ENCODE peak calls at places on chromosomes 7 and 10, in four cellular contexts. J is psoas muscle, B is OCI-LY7, E is GM13976. F is an unnamed sample.
A peak's percentile ranks its signal among the peaks of the same experiment; 100 is the strongest.

GRCh38 chr7:135856356-135857144 is 107.9 kb upstream of the FAM180A start:
- DNase-seq in J (no peak), B (no peak), E (no peak), F (no peak)

GRCh38 chr10:99368646-99369045 is 39.5 kb downstream of the CNNM1 start:
- DNase-seq in J (no peak), B (no peak), E (no peak), F (no peak)

GRCh38 chr10:73076361-73077183 is 20.1 kb downstream of the P4HA1 start:
- DNase-seq in J (peak; percentile 46), B (peak; percentile 27), E (no peak), F (no peak)

GRCh38 chr7:24378871-24379608 is 95.0 kb downstream of the NPY start:
- DNase-seq in J (no peak), B (no peak), E (no peak), F (no peak)

GRCh38 chr7:44990520-44991023 is 9.4 kb upstream of the CCM2 start:
- DNase-seq in J (no peak), B (no peak), E (no peak), F (no peak)

GRCh38 chr7:31111109-31111451 is 59.0 kb downstream of the ADCYAP1R1 start:
- DNase-seq in J (no peak), B (no peak), E (no peak), F (no peak)

GRCh38 chr10:132198381-132199181 is 11.8 kb downstream of the DPYSL4 start:
- DNase-seq in J (peak; percentile 10), B (no peak), E (no peak), F (no peak)

GRCh38 chr7:20598479-20599419 is 16.7 kb upstream of the ABCB5 start:
- DNase-seq in J (no peak), B (peak; percentile 50), E (peak; percentile 43), F (no peak)

GRCh38 chr7:141045842-141046630 is 27.8 kb upstream of the TMEM178B start:
- DNase-seq in J (no peak), B (no peak), E (no peak), F (no peak)

GRCh38 chr10:74018241-74018640 is 20.3 kb downstream of the VCL start:
- DNase-seq in J (no peak), B (no peak), E (no peak), F (no peak)

GRCh38 chr10:71878327-71879034 is 27.4 kb upstream of the PSAP start:
- DNase-seq in J (no peak), B (peak; percentile 87), E (no peak), F (peak; percentile 62)

GRCh38 chr10:86205761-86206145 is 160.8 kb downstream of the GRID1 start:
- DNase-seq in J (no peak), B (no peak), E (no peak), F (no peak)

GRCh38 chr10:91909178-91909677 is at the start of gene FGFBP3:
- DNase-seq in J (no peak), B (peak; percentile 16), E (peak; percentile 35), F (peak; percentile 64)

GRCh38 chr7:140082770-140083169 is 20.0 kb upstream of the PARP12 start:
- DNase-seq in J (no peak), B (no peak), E (no peak), F (no peak)

GRCh38 chr10:71659050-71659738 is 60.4 kb downstream of the C10orf105 start:
- DNase-seq in J (no peak), B (no peak), E (no peak), F (no peak)

GRCh38 chr10:62037166-62037831 is 135.8 kb downstream of the ARID5B start:
- DNase-seq in J (no peak), B (no peak), E (no peak), F (no peak)

GRCh38 chr7:132825222-132825621 is 249.0 kb upstream of the PLXNA4 start:
- DNase-seq in J (no peak), B (no peak), E (no peak), F (no peak)

GRCh38 chr10:101291254-101292193 is 62.3 kb upstream of the LBX1 start:
- DNase-seq in J (peak; percentile 71), B (peak; percentile 44), E (peak; percentile 83), F (peak; percentile 75)

GRCh38 chr10:72261323-72262018 is 12.3 kb upstream of the DDIT4 start:
- DNase-seq in J (no peak), B (peak; percentile 72), E (peak; percentile 78), F (peak; percentile 85)

GRCh38 chr10:124724279-124725027 is 19.7 kb downstream of the FAM53B start:
- DNase-seq in J (no peak), B (no peak), E (no peak), F (no peak)

GRCh38 chr7:104176332-104176731 is 31.5 kb downstream of the ORC5 start:
- DNase-seq in J (no peak), B (no peak), E (no peak), F (no peak)

GRCh38 chr10:593016-593415 is 96.5 kb downstream of the DIP2C start:
- DNase-seq in J (no peak), B (no peak), E (no peak), F (no peak)

GRCh38 chr10:16822726-16823360 is 5.6 kb upstream of the RSU1 start:
- DNase-seq in J (no peak), B (no peak), E (no peak), F (no peak)

GRCh38 chr10:132115736-132116135 is 50.0 kb downstream of the JAKMIP3 start:
- DNase-seq in J (no peak), B (no peak), E (no peak), F (no peak)

GRCh38 chr7:43905954-43906326 is 456 bp downstream of the URGCP start:
- DNase-seq in J (peak; percentile 21), B (no peak), E (peak; percentile 69), F (peak; percentile 36)

GRCh38 chr7:117873056-117873932 is at the start of gene CTTNBP2:
- DNase-seq in J (peak; percentile 59), B (no peak), E (peak; percentile 44), F (no peak)

GRCh38 chr7:121485457-121486243 is 89.5 kb upstream of the FAM3C start:
- DNase-seq in J (peak; percentile 19), B (no peak), E (no peak), F (no peak)

GRCh38 chr7:129550673-129551360 is 48.5 kb downstream of the SMKR1 start:
- DNase-seq in J (no peak), B (no peak), E (no peak), F (no peak)

GRCh38 chr7:36265720-36266119 is 112.7 kb downstream of the EEPD1 start:
- DNase-seq in J (no peak), B (no peak), E (no peak), F (no peak)

GRCh38 chr10:70981936-70982335 is 93.6 kb upstream of the PCBD1 start:
- DNase-seq in J (no peak), B (no peak), E (no peak), F (no peak)

GRCh38 chr10:7576340-7576739 is 90.4 kb downstream of the ITIH5 start:
- DNase-seq in J (no peak), B (no peak), E (no peak), F (no peak)

GRCh38 chr10:122643931-122644534 is 55.6 kb downstream of the C10orf120 start:
- DNase-seq in J (no peak), B (no peak), E (no peak), F (no peak)

GRCh38 chr7:150992833-150993302 is 2.1 kb downstream of the NOS3 start:
- DNase-seq in J (peak; percentile 43), B (peak; percentile 58), E (no peak), F (no peak)

GRCh38 chr10:13759167-13759566 is 172.4 kb downstream of the PRPF18 start:
- DNase-seq in J (no peak), B (no peak), E (no peak), F (no peak)

GRCh38 chr10:6173203-6173602 is 29.5 kb upstream of the PFKFB3 start:
- DNase-seq in J (no peak), B (peak; percentile 65), E (no peak), F (peak; percentile 85)
- TF ChIP-seq CTCF in J (peak; percentile 25), B (peak; percentile 82), E (peak; percentile 10), F (peak; percentile 54)

GRCh38 chr7:75878769-75879596 is at the start of gene RHBDD2:
- DNase-seq in J (peak; percentile 96), B (peak; percentile 97), E (peak; percentile 100), F (peak; percentile 97)
- TF ChIP-seq CTCF in J (peak; percentile 21), B (no peak), E (peak; percentile 34), F (no peak)

DNA sequence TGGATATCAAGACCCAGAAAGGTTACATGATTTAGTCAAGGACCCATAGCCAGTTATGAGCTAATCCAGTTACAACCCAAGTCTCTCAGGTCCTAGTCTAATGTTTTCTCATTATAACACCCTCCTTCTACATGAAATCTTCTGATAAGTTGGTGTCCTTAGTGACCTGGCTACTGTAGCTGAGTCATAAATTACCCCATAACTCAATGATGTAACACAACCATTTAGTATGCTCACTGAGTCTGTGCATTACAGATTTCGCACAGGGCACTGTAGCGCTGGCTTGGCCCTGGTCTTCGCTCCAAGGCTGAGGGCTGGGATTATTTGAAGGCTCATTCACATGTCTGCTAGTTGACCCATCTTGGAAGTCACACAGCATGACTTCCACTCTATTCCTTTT is 36.0 kb upstream of the GLCCI1 start:
- DNase-seq in J (no peak), B (no peak), E (no peak), F (no peak)
- TF ChIP-seq CTCF in J (no peak), B (no peak), E (no peak), F (no peak)

GRCh38 chr10:118615888-118616287 is 20.4 kb upstream of the PRLHR start:
- DNase-seq in J (no peak), B (no peak), E (no peak), F (no peak)
- TF ChIP-seq CTCF in J (no peak), B (peak; percentile 20), E (no peak), F (no peak)

GRCh38 chr10:129193148-129193547 is 273.9 kb upstream of the MGMT start:
- DNase-seq in J (peak; percentile 47), B (no peak), E (no peak), F (peak; percentile 33)
- TF ChIP-seq CTCF in J (no peak), B (no peak), E (no peak), F (no peak)